ENCODE peak calls at places on chromosomes 6 and 20, in nine cellular contexts. P, T, V, L, X, N, D, C and J are unnamed samples.

GRCh38 chr6:96235927-96236326 is 220.2 kb downstream of the FUT9 start:
- DNase-seq in P (no peak), T (no peak), V (no peak), L (no peak), X (no peak), N (peak; percentile 97), D (no peak), C (no peak), J (no peak)

GRCh38 chr6:91097316-91097878 is 510.5 kb upstream of the MAP3K7 start:
- DNase-seq in P (peak; percentile 25), T (no peak), V (no peak), L (no peak), X (no peak), N (peak; percentile 62), D (no peak), C (peak; percentile 17), J (no peak)

GRCh38 chr6:95487817-95488216 is 89.5 kb upstream of the MANEA start:
- DNase-seq in P (no peak), T (no peak), V (no peak), L (no peak), X (no peak), N (no peak), D (no peak), C (no peak), J (no peak)

GRCh38 chr6:33123732-33124524 is 48.1 kb downstream of the HLA-DPB1 start:
- DNase-seq in P (peak; percentile 41), T (no peak), V (peak; percentile 50), L (peak; percentile 72), X (no peak), N (no peak), D (peak; percentile 19), C (no peak), J (peak; percentile 71)

GRCh38 chr20:34834459-34834893 is 9.0 kb upstream of the NCOA6 start:
- DNase-seq in P (peak; percentile 29), T (no peak), V (peak; percentile 58), L (peak; percentile 75), X (no peak), N (peak; percentile 54), D (peak; percentile 47), C (no peak), J (peak; percentile 79)

GRCh38 chr20:17605131-17605660 is 35.3 kb downstream of the DSTN start:
- DNase-seq in P (no peak), T (no peak), V (no peak), L (no peak), X (no peak), N (peak; percentile 51), D (no peak), C (no peak), J (no peak)

GRCh38 chr6:26257272-26257671 is 107.7 kb upstream of the BTN3A2 start:
- DNase-seq in P (peak; percentile 75), T (no peak), V (no peak), L (no peak), X (no peak), N (no peak), D (no peak), C (no peak), J (no peak)

GRCh38 chr6:47502920-47503319 is 25.3 kb downstream of the CD2AP start:
- DNase-seq in P (no peak), T (no peak), V (no peak), L (no peak), X (no peak), N (no peak), D (no peak), C (no peak), J (no peak)

GRCh38 chr20:33826270-33826897 is 15.2 kb downstream of the CHMP4B start:
- DNase-seq in P (peak; percentile 61), T (no peak), V (no peak), L (no peak), X (no peak), N (peak; percentile 25), D (no peak), C (no peak), J (no peak)

GRCh38 chr6:153790048-153790447 is 249.0 kb upstream of the OPRM1 start:
- DNase-seq in P (peak; percentile 54), T (no peak), V (peak; percentile 59), L (peak; percentile 3), X (no peak), N (peak; percentile 89), D (peak; percentile 73), C (no peak), J (peak; percentile 74)

GRCh38 chr6:77292564-77293546 is 170.4 kb downstream of the HTR1B start:
- DNase-seq in P (peak; percentile 22), T (no peak), V (peak; percentile 69), L (no peak), X (peak; percentile 12), N (peak; percentile 83), D (peak; percentile 92), C (no peak), J (peak; percentile 43)

GRCh38 chr6:21188505-21189223 is 404.9 kb upstream of the SOX4 start:
- DNase-seq in P (no peak), T (no peak), V (no peak), L (peak; percentile 11), X (no peak), N (no peak), D (no peak), C (no peak), J (peak; percentile 71)

GRCh38 chr6:108654465-108655106 is 93.9 kb downstream of the FOXO3 start:
- DNase-seq in P (no peak), T (no peak), V (no peak), L (no peak), X (no peak), N (no peak), D (no peak), C (no peak), J (no peak)

GRCh38 chr6:105519954-105520353 is 117.1 kb upstream of the PREP start:
- DNase-seq in P (no peak), T (no peak), V (no peak), L (no peak), X (no peak), N (peak; percentile 68), D (no peak), C (no peak), J (no peak)

GRCh38 chr6:157832250-157832967 is 9.4 kb downstream of the SNX9 start:
- DNase-seq in P (no peak), T (no peak), V (peak; percentile 69), L (no peak), X (no peak), N (peak; percentile 82), D (peak; percentile 78), C (no peak), J (no peak)

GRCh38 chr6:31272431-31272830 is 539 bp upstream of the HLA-C start:
- DNase-seq in P (peak; percentile 19), T (no peak), V (peak; percentile 33), L (peak; percentile 34), X (no peak), N (peak; percentile 8), D (peak; percentile 10), C (no peak), J (peak; percentile 20)

GRCh38 chr20:38373898-38374297 is 27.6 kb downstream of the LBP start:
- DNase-seq in P (no peak), T (no peak), V (no peak), L (no peak), X (no peak), N (no peak), D (no peak), C (no peak), J (no peak)

GRCh38 chr6:98976674-98977365 is 29.1 kb upstream of the FBXL4 start:
- DNase-seq in P (no peak), T (no peak), V (no peak), L (no peak), X (no peak), N (no peak), D (no peak), C (no peak), J (no peak)

GRCh38 chr20:56229821-56230220 is 18.7 kb upstream of the MC3R start:
- DNase-seq in P (no peak), T (no peak), V (no peak), L (no peak), X (no peak), N (no peak), D (peak; percentile 83), C (no peak), J (no peak)

GRCh38 chr6:136614350-136614749 is 64.1 kb upstream of the MAP7 start:
- DNase-seq in P (no peak), T (no peak), V (no peak), L (no peak), X (no peak), N (no peak), D (no peak), C (no peak), J (no peak)

GRCh38 chr20:40195742-40196141 is 493.3 kb downstream of the MAFB start:
- DNase-seq in P (no peak), T (no peak), V (no peak), L (no peak), X (no peak), N (no peak), D (no peak), C (no peak), J (no peak)

GRCh38 chr20:57808266-57808866 is 98.6 kb upstream of the PMEPA1 start:
- DNase-seq in P (no peak), T (no peak), V (no peak), L (no peak), X (no peak), N (no peak), D (no peak), C (no peak), J (no peak)

GRCh38 chr20:45111799-45112471 is 3.0 kb downstream of the WFDC5 start:
- DNase-seq in P (no peak), T (no peak), V (peak; percentile 29), L (peak; percentile 44), X (no peak), N (no peak), D (peak; percentile 24), C (no peak), J (no peak)

GRCh38 chr20:14963262-14963663 is 625.9 kb upstream of the FLRT3 start:
- DNase-seq in P (no peak), T (no peak), V (peak; percentile 87), L (no peak), X (no peak), N (peak; percentile 89), D (peak; percentile 15), C (no peak), J (peak; percentile 60)

GRCh38 chr6:127389706-127390105 is 46.3 kb upstream of the ECHDC1 start:
- DNase-seq in P (no peak), T (no peak), V (no peak), L (no peak), X (no peak), N (no peak), D (no peak), C (no peak), J (peak; percentile 53)

GRCh38 chr20:8161262-8162071 is 29.4 kb downstream of the PLCB1 start:
- DNase-seq in P (no peak), T (no peak), V (peak; percentile 77), L (no peak), X (no peak), N (no peak), D (peak; percentile 21), C (no peak), J (no peak)

GRCh38 chr6:31462026-31462963 is 35.6 kb upstream of the MICB start:
- DNase-seq in P (no peak), T (no peak), V (peak; percentile 40), L (no peak), X (no peak), N (peak; percentile 74), D (peak; percentile 26), C (no peak), J (no peak)

GRCh38 chr6:145087034-145087433 is 648.3 kb downstream of the EPM2A start:
- DNase-seq in P (no peak), T (no peak), V (peak; percentile 42), L (no peak), X (no peak), N (peak; percentile 45), D (peak; percentile 85), C (no peak), J (no peak)

GRCh38 chr6:16821834-16822264 is 60.6 kb upstream of the ATXN1 start:
- DNase-seq in P (peak; percentile 67), T (no peak), V (no peak), L (no peak), X (no peak), N (no peak), D (no peak), C (no peak), J (no peak)

GRCh38 chr6:142323377-142323776 is 21.6 kb downstream of the ADGRG6 start:
- DNase-seq in P (peak; percentile 81), T (no peak), V (no peak), L (no peak), X (no peak), N (peak; percentile 24), D (peak; percentile 43), C (no peak), J (no peak)

GRCh38 chr6:52063584-52064400 is 23.6 kb downstream of the PKHD1 start:
- DNase-seq in P (peak; percentile 73), T (peak; percentile 35), V (peak; percentile 57), L (peak; percentile 88), X (no peak), N (peak; percentile 88), D (peak; percentile 21), C (no peak), J (peak; percentile 72)